ENCODE peak calls at places on chromosomes 12 and 14, in four cellular contexts. One of them, this sample, is unnamed.
A peak's percentile ranks its signal among the peaks of the same experiment; 100 is the strongest.

GRCh38 chr12:128388461-128388921 is 121.5 kb downstream of the TMEM132C start:
- DNase-seq in K562: no peak
- DNase-seq in HepG2: no peak
- DNase-seq in GM12878: no peak
- DNase-seq in this sample: no peak

GRCh38 chr12:1127021-1127420 is 136.0 kb downstream of the ERC1 start:
- DNase-seq in K562: no peak
- DNase-seq in HepG2: no peak
- DNase-seq in GM12878: no peak
- DNase-seq in this sample: no peak

GRCh38 chr14:61320806-61321384 is 484 bp upstream of the PRKCH start:
- DNase-seq in K562: no peak
- DNase-seq in HepG2: no peak
- DNase-seq in GM12878: no peak
- DNase-seq in this sample: no peak

GRCh38 chr12:108611884-108612415 is 14.1 kb upstream of the TMEM119 start:
- DNase-seq in K562: peak; percentile 74
- DNase-seq in HepG2: peak; percentile 44
- DNase-seq in GM12878: no peak
- DNase-seq in this sample: peak; percentile 89

GRCh38 chr12:100554608-100555077 is 18.8 kb upstream of the GAS2L3 start:
- DNase-seq in K562: peak; percentile 69
- DNase-seq in HepG2: peak; percentile 88
- DNase-seq in GM12878: no peak
- DNase-seq in this sample: no peak

GRCh38 chr14:69612759-69613145 is 1.4 kb downstream of the SUSD6 start:
- DNase-seq in K562: no peak
- DNase-seq in HepG2: no peak
- DNase-seq in GM12878: no peak
- DNase-seq in this sample: no peak

GRCh38 chr12:62268956-62269355 is 8.8 kb downstream of the USP15 start:
- DNase-seq in K562: no peak
- DNase-seq in HepG2: no peak
- DNase-seq in GM12878: no peak
- DNase-seq in this sample: no peak

GRCh38 chr12:823043-823698 is 70.8 kb downstream of the WNK1 start:
- DNase-seq in K562: no peak
- DNase-seq in HepG2: no peak
- DNase-seq in GM12878: peak; percentile 82
- DNase-seq in this sample: no peak

GRCh38 chr14:97407701-97408407 is 610.7 kb downstream of the VRK1 start:
- DNase-seq in K562: no peak
- DNase-seq in HepG2: no peak
- DNase-seq in GM12878: no peak
- DNase-seq in this sample: no peak

GRCh38 chr12:18320976-18321375 is 59.7 kb downstream of the PIK3C2G start:
- DNase-seq in K562: no peak
- DNase-seq in HepG2: no peak
- DNase-seq in GM12878: no peak
- DNase-seq in this sample: no peak

GRCh38 chr14:105760691-105761344 is 234.4 kb downstream of the TMEM121 start:
- DNase-seq in K562: no peak
- DNase-seq in HepG2: no peak
- DNase-seq in GM12878: no peak
- DNase-seq in this sample: no peak

GRCh38 chr12:130775953-130776856 is 60.1 kb upstream of the RIMBP2 start:
- DNase-seq in K562: no peak
- DNase-seq in HepG2: peak; percentile 97
- DNase-seq in GM12878: no peak
- DNase-seq in this sample: peak; percentile 71

GRCh38 chr12:112852810-112853209 is 54.0 kb upstream of the OAS1 start:
- DNase-seq in K562: no peak
- DNase-seq in HepG2: no peak
- DNase-seq in GM12878: no peak
- DNase-seq in this sample: no peak

GRCh38 chr12:52214421-52214802 is 18.6 kb upstream of the KRT7 start:
- DNase-seq in K562: no peak
- DNase-seq in HepG2: no peak
- DNase-seq in GM12878: no peak
- DNase-seq in this sample: no peak

GRCh38 chr12:52216807-52217206 is 16.2 kb upstream of the KRT7 start:
- DNase-seq in K562: no peak
- DNase-seq in HepG2: no peak
- DNase-seq in GM12878: no peak
- DNase-seq in this sample: no peak

GRCh38 chr12:52217223-52217622 is 15.8 kb upstream of the KRT7 start:
- DNase-seq in K562: no peak
- DNase-seq in HepG2: no peak
- DNase-seq in GM12878: no peak
- DNase-seq in this sample: no peak

GRCh38 chr12:52216107-52216506 is 16.9 kb upstream of the KRT7 start:
- DNase-seq in K562: no peak
- DNase-seq in HepG2: no peak
- DNase-seq in GM12878: no peak
- DNase-seq in this sample: no peak

DNA sequence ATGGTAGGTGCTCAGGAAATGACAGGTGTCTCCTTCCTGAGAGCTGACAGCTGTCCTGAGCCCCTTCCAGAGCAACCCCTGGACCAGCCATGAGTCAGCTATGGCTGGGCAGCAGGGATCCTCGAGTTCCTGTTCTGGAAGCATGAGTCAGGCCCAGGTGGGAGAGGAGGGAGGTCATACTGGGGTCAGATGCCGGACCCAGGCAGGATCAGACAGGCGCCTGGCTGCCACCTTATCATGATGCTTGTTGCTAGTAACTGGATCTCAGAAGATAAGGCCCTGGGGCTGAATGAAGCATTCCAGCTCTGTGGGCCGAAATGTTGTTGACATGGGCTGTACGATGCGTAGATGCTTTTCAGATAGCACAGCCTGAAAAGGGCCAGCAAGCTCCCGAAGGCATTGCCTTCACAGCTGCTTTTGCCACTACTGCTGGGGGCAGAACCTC is 17.4 kb upstream of the KRT7 start:
- DNase-seq in K562: peak; percentile 37
- DNase-seq in HepG2: peak; percentile 72
- DNase-seq in GM12878: no peak
- DNase-seq in this sample: no peak
- TF ChIP-seq KDM1A in K562: no peak
- TF ChIP-seq KDM1A in HepG2: no peak
- TF ChIP-seq KDM1A in GM12878: no peak
- TF ChIP-seq KDM1A in this sample: no peak

DNA sequence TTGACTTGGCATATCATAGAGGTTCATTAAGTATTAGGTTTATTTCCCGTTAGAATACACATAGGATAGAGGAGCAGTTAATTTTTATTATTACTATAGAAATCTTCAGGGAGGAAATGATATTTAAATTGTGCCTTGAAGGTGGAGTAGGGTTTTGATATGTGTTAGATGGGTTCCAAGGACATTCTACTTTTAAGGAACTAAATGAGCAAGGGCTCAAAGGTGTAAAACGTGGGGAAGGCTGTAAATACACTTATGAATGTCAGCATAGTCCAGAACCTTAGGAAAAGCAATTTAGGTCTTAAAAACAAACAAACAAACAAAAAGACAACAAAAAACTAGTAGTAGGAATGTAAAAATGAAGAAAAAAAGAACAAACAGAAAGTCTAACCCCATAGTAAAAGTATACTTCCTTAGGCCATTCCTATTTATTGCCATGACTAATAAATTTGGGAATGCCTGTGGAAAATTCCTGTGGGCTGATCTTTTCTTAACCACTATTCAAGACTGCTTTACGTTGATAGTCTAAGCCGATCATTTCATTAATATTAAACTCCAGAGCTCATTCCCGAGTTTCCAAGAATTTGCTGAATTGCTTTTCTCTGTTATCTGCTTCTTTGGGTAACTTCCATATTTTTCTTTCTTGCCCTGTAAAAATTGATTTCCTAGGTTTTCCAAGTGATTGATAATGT is 180.3 kb downstream of the RAD51B start:
- DNase-seq in K562: no peak
- DNase-seq in HepG2: no peak
- DNase-seq in GM12878: no peak
- DNase-seq in this sample: no peak
- TF ChIP-seq CBX5 in K562: no peak
- TF ChIP-seq CBX5 in HepG2: no peak
- TF ChIP-seq CBX5 in GM12878: no peak
- TF ChIP-seq CBX5 in this sample: no peak

GRCh38 chr12:131901431-131902331 is 7.3 kb downstream of the ULK1 start:
- DNase-seq in K562: no peak
- DNase-seq in HepG2: no peak
- DNase-seq in GM12878: no peak
- DNase-seq in this sample: no peak
- TF ChIP-seq KDM1A in K562: no peak
- TF ChIP-seq KDM1A in HepG2: no peak
- TF ChIP-seq KDM1A in GM12878: no peak
- TF ChIP-seq KDM1A in this sample: no peak

GRCh38 chr12:115158816-115159215 is 474.8 kb upstream of the TBX3 start:
- DNase-seq in K562: no peak
- DNase-seq in HepG2: no peak
- DNase-seq in GM12878: no peak
- DNase-seq in this sample: no peak
- TF ChIP-seq CBX5 in K562: no peak
- TF ChIP-seq CBX5 in HepG2: no peak
- TF ChIP-seq CBX5 in GM12878: no peak
- TF ChIP-seq CBX5 in this sample: no peak

GRCh38 chr14:71591929-71592328 is 340.3 kb upstream of the RGS6 start:
- DNase-seq in K562: no peak
- DNase-seq in HepG2: no peak
- DNase-seq in GM12878: no peak
- DNase-seq in this sample: no peak

GRCh38 chr14:71590131-71590530 is 342.1 kb upstream of the RGS6 start:
- DNase-seq in K562: no peak
- DNase-seq in HepG2: no peak
- DNase-seq in GM12878: no peak
- DNase-seq in this sample: no peak

GRCh38 chr14:71588576-71589215 is 343.5 kb upstream of the RGS6 start:
- DNase-seq in K562: no peak
- DNase-seq in HepG2: no peak
- DNase-seq in GM12878: no peak
- DNase-seq in this sample: no peak

GRCh38 chr14:71586131-71586893 is 345.9 kb upstream of the RGS6 start:
- DNase-seq in K562: no peak
- DNase-seq in HepG2: no peak
- DNase-seq in GM12878: no peak
- DNase-seq in this sample: no peak

GRCh38 chr14:71588028-71588427 is 344.2 kb upstream of the RGS6 start:
- DNase-seq in K562: no peak
- DNase-seq in HepG2: no peak
- DNase-seq in GM12878: no peak
- DNase-seq in this sample: no peak
- TF ChIP-seq KDM1A in K562: no peak
- TF ChIP-seq KDM1A in HepG2: no peak
- TF ChIP-seq KDM1A in GM12878: no peak
- TF ChIP-seq KDM1A in this sample: no peak

DNA sequence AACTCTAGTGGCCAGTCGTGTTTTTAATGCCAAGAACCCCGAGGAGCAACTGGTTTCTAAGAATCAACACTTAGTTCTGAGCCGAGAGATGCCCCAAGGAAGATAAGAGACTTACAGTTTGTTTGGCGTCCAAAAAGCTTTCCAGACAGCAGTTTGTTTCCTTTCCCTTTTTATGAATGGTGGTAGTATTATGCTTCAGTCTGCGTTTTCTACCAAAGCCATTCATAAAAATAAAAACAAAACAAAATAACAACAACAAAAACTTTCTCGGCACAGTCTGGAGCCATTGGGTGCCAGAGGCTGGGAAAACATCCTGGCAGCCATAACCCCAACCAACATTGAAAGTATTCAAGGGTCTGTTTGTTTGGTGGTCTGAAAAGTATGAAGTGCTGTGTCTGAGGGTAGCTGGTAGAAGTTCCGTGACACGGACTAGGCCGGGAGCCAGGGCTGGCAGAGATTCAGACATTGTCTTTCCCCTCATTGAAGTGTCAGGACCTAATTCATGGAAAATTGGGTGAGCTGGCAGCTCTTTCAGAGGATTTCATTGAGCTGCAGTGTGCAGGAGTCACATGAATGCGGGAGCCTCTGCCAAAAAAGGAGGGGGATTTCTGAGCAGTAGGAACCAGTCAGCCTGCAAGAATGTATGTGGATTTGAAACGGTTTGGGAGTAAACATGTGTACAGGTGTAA is 124.2 kb downstream of the HMGA2 start:
- DNase-seq in K562: no peak
- DNase-seq in HepG2: no peak
- DNase-seq in GM12878: no peak
- DNase-seq in this sample: no peak
- TF ChIP-seq CBX5 in K562: no peak
- TF ChIP-seq CBX5 in HepG2: no peak
- TF ChIP-seq CBX5 in GM12878: no peak
- TF ChIP-seq CBX5 in this sample: no peak

DNA sequence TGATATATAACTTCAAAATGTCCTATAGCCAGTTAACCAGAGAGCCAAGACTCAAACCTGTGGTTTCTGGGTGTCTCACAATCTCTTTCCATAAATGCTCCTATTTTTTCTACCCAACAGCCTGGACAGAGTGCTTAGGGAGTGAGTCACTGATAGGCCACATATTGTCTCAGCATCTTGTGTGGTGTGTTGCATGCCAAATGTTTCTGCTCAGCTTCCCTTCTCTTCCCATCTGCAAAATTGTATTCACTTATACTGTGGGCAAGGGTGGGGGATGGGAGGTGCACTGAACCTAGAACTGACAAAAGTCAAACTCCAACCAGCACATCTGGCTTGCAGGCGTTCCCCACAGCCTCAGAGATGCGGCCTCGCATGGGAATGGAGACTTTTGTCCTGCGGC is 123.3 kb downstream of the KCNA5 start:
- DNase-seq in K562: no peak
- DNase-seq in HepG2: no peak
- DNase-seq in GM12878: no peak
- DNase-seq in this sample: no peak
- TF ChIP-seq KDM1A in K562: no peak
- TF ChIP-seq KDM1A in HepG2: no peak
- TF ChIP-seq KDM1A in GM12878: no peak
- TF ChIP-seq KDM1A in this sample: no peak